ENCODE peak calls at places on chromosomes 12 and 14, in five cellular contexts. G is M059J, M is kidney tubule cell, X is OCI-M1, N is ureter. A is an unnamed sample.

GRCh38 chr14:58353516-58354299 is 42.0 kb upstream of the TOMM20L start:
- DNase-seq in G (no peak), M (peak), X (peak), N (no peak), A (no peak)

GRCh38 chr12:13288501-13288900 is 92.0 kb downstream of the EMP1 start:
- DNase-seq in G (no peak), M (no peak), X (peak), N (no peak), A (no peak)

GRCh38 chr14:22070119-22070982 is 396.7 kb upstream of the OR4E1 start:
- DNase-seq in G (no peak), M (no peak), X (no peak), N (no peak), A (no peak)

GRCh38 chr12:105426766-105427165 is 96.3 kb downstream of the C12orf75 start:
- DNase-seq in G (no peak), M (peak), X (no peak), N (no peak), A (no peak)

GRCh38 chr12:41917827-41918445 is 226.7 kb downstream of the GXYLT1 start:
- DNase-seq in G (peak), M (no peak), X (no peak), N (no peak), A (no peak)

GRCh38 chr12:32030151-32030550 is 70.9 kb downstream of the RESF1 start:
- DNase-seq in G (no peak), M (no peak), X (no peak), N (no peak), A (no peak)

GRCh38 chr14:22819191-22819988 is 4.2 kb upstream of the SLC7A7 start:
- DNase-seq in G (peak), M (peak), X (peak), N (peak), A (no peak)

GRCh38 chr12:112140728-112141127 is 15.4 kb downstream of the TRAFD1 start:
- DNase-seq in G (no peak), M (no peak), X (no peak), N (peak), A (no peak)

GRCh38 chr12:110933326-110933974 is 13.1 kb upstream of the MYL2 start:
- DNase-seq in G (no peak), M (no peak), X (no peak), N (no peak), A (no peak)

GRCh38 chr12:56163533-56164344 is 5.6 kb downstream of the MYL6 start:
- DNase-seq in G (peak), M (peak), X (no peak), N (no peak), A (no peak)

GRCh38 chr14:60061371-60061770 is 30.4 kb upstream of the PCNX4 start:
- DNase-seq in G (peak), M (no peak), X (no peak), N (no peak), A (no peak)

GRCh38 chr12:65655074-65655493 is 169.2 kb upstream of the HMGA2 start:
- DNase-seq in G (peak), M (peak), X (no peak), N (no peak), A (no peak)

GRCh38 chr12:57803317-57803893 is 15.1 kb downstream of the AVIL start:
- DNase-seq in G (peak), M (peak), X (peak), N (no peak), A (peak)

GRCh38 chr14:73943083-73943482 is 6.8 kb downstream of the FAM161B start:
- DNase-seq in G (peak), M (peak), X (peak), N (peak), A (no peak)

GRCh38 chr12:97276198-97276580 is 186.4 kb upstream of the RMST start:
- DNase-seq in G (no peak), M (peak), X (no peak), N (no peak), A (no peak)

GRCh38 chr14:26522985-26523384 is 74.8 kb downstream of the NOVA1 start:
- DNase-seq in G (no peak), M (peak), X (no peak), N (no peak), A (no peak)

GRCh38 chr12:119195256-119195655 is 16.5 kb downstream of the HSPB8 start:
- DNase-seq in G (no peak), M (no peak), X (no peak), N (no peak), A (no peak)

GRCh38 chr12:109309441-109310246 is 560 bp upstream of the FOXN4 start:
- DNase-seq in G (peak), M (no peak), X (no peak), N (no peak), A (no peak)

GRCh38 chr12:30823764-30824163 is 69.0 kb upstream of the CAPRIN2 start:
- DNase-seq in G (no peak), M (no peak), X (no peak), N (no peak), A (no peak)

GRCh38 chr12:55972045-55972843 is 1.6 kb upstream of the RAB5B start:
- DNase-seq in G (peak), M (peak), X (peak), N (no peak), A (no peak)

GRCh38 chr12:25276199-25276937 is 25.6 kb upstream of the KRAS start:
- DNase-seq in G (peak), M (peak), X (peak), N (peak), A (peak)

GRCh38 chr14:77965919-77966435 is 166.1 kb downstream of the ADCK1 start:
- DNase-seq in G (peak), M (peak), X (peak), N (no peak), A (no peak)

GRCh38 chr12:93521225-93521854 is 51.1 kb upstream of the SOCS2 start:
- DNase-seq in G (peak), M (peak), X (no peak), N (no peak), A (no peak)

GRCh38 chr12:2853626-2854025 is 3.2 kb downstream of the TEX52 start:
- DNase-seq in G (peak), M (peak), X (peak), N (peak), A (peak)

A was measured in uterus.